ENCODE peak calls at places on chromosomes 7 and 10, in six cellular contexts. U, S, Y, M, B and I are unnamed samples.

GRCh38 chr10:44510716-44511115 is 125.8 kb upstream of the CXCL12 start:
- DNase-seq in U (no peak), S (no peak), Y (no peak), M (no peak), B (no peak), I (no peak)

GRCh38 chr10:119263966-119264621 is 56.7 kb downstream of the GRK5 start:
- DNase-seq in U (no peak), S (no peak), Y (no peak), M (no peak), B (no peak), I (no peak)

GRCh38 chr10:104260775-104261115 is 6.1 kb downstream of the GSTO1 start:
- DNase-seq in U (no peak), S (no peak), Y (no peak), M (no peak), B (no peak), I (no peak)

GRCh38 chr7:157896774-157897555 is 560.2 kb downstream of the DNAJB6 start:
- DNase-seq in U (no peak), S (no peak), Y (no peak), M (no peak), B (no peak), I (no peak)

GRCh38 chr7:74025146-74025545 is 2.8 kb upstream of the ELN start:
- DNase-seq in U (no peak), S (no peak), Y (no peak), M (no peak), B (no peak), I (no peak)

GRCh38 chr7:14836006-14836405 is 66.5 kb downstream of the DGKB start:
- DNase-seq in U (no peak), S (no peak), Y (no peak), M (no peak), B (no peak), I (no peak)

GRCh38 chr10:74962517-74962916 is 136.1 kb downstream of the KAT6B start:
- DNase-seq in U (no peak), S (no peak), Y (no peak), M (no peak), B (no peak), I (no peak)

GRCh38 chr10:123582084-123582989 is 83.8 kb upstream of the GPR26 start:
- DNase-seq in U (peak), S (peak), Y (no peak), M (peak), B (peak), I (peak)

GRCh38 chr7:64881461-64882287 is 21.4 kb upstream of the ZNF273 start:
- DNase-seq in U (no peak), S (no peak), Y (no peak), M (no peak), B (no peak), I (peak)

GRCh38 chr10:71746344-71747037 is 26.8 kb downstream of the VSIR start:
- DNase-seq in U (no peak), S (peak), Y (no peak), M (peak), B (no peak), I (no peak)

GRCh38 chr10:51273572-51273971 is 199.3 kb downstream of the PRKG1 start:
- DNase-seq in U (no peak), S (no peak), Y (no peak), M (no peak), B (no peak), I (no peak)
- TF ChIP-seq POLR2AphosphoS5 in U (no peak), S (no peak), Y (no peak), M (no peak), B (no peak), I (no peak)

DNA sequence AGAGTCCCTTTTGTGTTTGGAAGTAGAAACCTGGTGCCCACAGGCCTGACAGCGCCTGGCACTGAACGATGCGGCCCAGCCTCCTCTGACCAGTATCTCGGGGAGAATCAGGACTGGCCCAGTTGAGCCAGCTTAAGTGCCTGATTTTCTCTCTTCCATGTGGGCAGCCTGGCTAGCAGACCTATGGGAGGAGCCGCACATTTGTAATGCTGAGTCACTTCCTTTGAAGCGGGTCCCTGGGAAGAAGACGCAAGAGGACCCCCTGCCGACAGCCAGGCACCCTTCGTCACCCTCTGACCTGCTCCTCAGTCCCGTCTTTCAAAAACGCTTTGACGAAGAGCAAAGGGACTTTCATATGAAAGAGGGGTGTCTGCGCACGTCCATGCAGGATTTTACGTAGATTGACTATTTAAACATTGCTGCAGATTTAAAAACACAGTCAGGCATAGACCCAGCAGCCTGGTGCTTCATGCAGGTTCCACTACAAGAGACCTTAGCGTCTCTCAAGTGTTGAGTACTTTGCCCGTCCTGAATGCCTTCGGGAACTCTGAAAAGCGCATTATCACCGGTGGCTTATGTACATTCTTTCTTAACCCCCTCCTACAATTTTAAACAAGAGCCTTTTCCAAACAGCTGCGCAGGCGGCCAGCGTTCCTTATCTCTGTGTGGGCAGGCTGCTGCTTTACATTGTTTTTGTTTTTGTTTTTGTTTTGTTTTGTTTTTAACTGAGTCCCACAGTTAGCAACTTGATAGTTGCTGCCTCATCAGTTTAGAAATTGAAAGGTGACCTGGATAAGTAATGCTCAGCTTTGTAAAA is 36.5 kb upstream of the AP5Z1 start:
- DNase-seq in U (no peak), S (peak), Y (no peak), M (peak), B (no peak), I (no peak)
- TF ChIP-seq POLR2A in U (no peak), S (peak), Y (no peak), M (peak), B (no peak), I (no peak)

GRCh38 chr10:19815036-19815435 is 1.2 kb upstream of the PLXDC2 start:
- DNase-seq in U (no peak), S (no peak), Y (no peak), M (no peak), B (no peak), I (no peak)
- TF ChIP-seq TAF1 in U (no peak), S (no peak), Y (no peak), M (no peak), B (no peak), I (no peak)

GRCh38 chr10:96705134-96705533 is 15.2 kb downstream of the PIK3AP1 start:
- DNase-seq in U (no peak), S (no peak), Y (no peak), M (no peak), B (no peak), I (no peak)

GRCh38 chr10:96709525-96709924 is 10.8 kb downstream of the PIK3AP1 start:
- DNase-seq in U (no peak), S (no peak), Y (no peak), M (no peak), B (no peak), I (no peak)

GRCh38 chr10:96706331-96706853 is 13.9 kb downstream of the PIK3AP1 start:
- DNase-seq in U (no peak), S (no peak), Y (no peak), M (no peak), B (no peak), I (no peak)

GRCh38 chr10:96711048-96711713 is 9.1 kb downstream of the PIK3AP1 start:
- DNase-seq in U (no peak), S (no peak), Y (no peak), M (no peak), B (no peak), I (no peak)

DNA sequence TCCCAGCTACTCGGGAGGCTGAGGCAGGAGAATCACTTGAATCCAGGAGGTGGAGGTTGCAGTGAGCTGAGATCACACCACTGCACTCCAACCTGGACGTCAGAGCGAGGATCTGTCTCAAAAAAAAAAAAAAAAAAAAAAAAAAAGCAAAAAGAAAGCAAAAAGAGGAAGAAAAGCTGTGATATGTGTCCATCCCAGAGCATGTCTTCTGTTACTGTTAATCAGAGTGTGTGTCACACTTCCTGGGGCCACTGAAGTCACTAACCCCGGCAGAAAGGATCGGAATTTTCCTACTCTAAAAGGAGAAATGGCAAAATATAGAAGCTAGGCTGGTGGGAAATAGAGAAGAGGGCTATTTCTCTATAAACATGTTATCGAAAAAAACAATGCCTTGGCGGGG is 11.9 kb downstream of the PIK3AP1 start:
- DNase-seq in U (no peak), S (no peak), Y (no peak), M (no peak), B (no peak), I (no peak)
- TF ChIP-seq POLR2AphosphoS5 in U (no peak), S (no peak), Y (no peak), M (no peak), B (no peak), I (no peak)

DNA sequence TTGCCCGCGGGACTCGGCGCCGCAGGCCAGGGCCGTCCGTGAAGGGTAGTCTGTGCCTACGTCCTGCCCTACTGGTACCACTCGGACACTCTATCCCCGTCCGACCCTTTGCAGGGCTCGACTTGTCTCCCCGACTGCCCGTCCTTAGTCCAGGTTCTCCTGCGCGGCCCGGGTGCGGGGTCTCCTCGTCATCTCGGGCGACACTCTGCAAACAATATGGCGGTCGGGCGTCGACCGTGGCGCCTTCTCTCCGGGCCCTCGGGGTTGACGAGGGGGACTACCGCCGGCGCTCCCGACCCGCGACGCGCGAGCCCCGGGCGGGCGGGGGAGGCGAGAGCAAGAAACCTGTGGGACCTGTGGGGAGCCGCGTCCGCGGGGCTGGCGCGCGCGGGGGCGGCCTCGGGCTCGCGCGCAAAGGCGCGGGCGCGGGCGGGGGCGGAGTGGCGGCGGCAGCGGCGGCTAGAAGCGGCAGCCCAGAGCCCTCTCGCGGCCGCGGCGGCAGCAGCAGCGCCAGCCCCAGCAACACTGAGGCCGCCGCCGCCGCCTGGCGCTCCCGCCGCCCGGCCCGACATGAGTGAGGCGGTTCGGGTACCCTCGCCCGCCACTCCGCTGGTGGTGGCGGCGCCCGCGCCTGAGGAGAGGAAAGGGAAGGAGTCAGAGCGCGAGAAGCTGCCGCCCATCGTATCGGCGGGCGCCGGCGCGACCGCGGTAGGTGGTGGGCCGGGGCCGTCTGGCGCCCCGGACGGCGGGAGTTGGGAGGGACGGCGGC is at the start of gene HECTD2:
- DNase-seq in U (peak), S (peak), Y (no peak), M (peak), B (no peak), I (peak)
- TF ChIP-seq POLR2A in U (no peak), S (peak), Y (peak), M (peak), B (peak), I (peak)

GRCh38 chr7:134789967-134790685 is 10.7 kb downstream of the CALD1 start:
- DNase-seq in U (no peak), S (no peak), Y (no peak), M (no peak), B (no peak), I (no peak)
- TF ChIP-seq TAF1 in U (no peak), S (no peak), Y (no peak), M (no peak), B (no peak), I (no peak)

DNA sequence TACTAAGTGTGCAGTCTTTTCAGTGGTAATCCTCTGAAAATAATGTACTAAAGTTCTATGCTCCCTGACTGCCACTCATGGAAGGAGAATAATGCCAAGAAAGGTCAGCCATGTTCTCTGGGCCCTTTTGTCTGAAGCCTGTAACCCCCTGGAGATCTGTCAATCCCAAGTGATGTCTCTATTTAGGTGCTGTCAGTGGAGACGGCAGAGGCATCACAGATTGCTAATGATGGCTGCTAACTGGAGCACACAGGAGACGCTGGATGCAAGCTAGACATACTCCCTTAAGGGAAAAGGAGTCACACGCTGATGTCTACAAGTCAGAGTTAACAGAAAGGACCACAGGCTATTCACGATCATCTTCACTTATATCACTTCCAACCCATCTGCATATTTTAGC is 118.8 kb downstream of the RSU1 start:
- DNase-seq in U (no peak), S (no peak), Y (no peak), M (no peak), B (no peak), I (no peak)
- TF ChIP-seq POLR2AphosphoS5 in U (no peak), S (no peak), Y (no peak), M (no peak), B (no peak), I (no peak)

DNA sequence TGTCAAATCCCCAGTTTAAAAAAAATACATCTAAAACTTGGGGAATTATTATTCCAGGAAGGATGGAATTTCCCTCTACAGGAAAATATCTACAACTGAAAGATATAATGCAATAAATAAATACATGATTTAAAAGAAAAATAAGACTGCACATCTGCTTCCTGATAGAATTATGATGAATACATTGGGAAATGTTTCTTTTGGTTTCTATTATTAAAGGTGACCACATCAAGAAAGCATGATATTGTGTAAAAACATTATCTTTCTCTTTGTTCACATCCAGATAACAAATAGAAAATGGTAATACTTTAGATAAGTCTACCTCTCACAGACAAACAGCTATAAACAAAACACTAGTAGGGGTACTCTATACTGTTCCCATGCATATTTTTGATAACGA is 19.2 kb downstream of the SEMA3D start:
- DNase-seq in U (no peak), S (no peak), Y (no peak), M (no peak), B (no peak), I (no peak)
- TF ChIP-seq POLR2A in U (no peak), S (no peak), Y (no peak), M (no peak), B (no peak), I (no peak)

GRCh38 chr10:43338117-43338516 is 33.3 kb upstream of the FXYD4 start:
- DNase-seq in U (no peak), S (no peak), Y (no peak), M (no peak), B (no peak), I (no peak)
- TF ChIP-seq TAF1 in U (no peak), S (no peak), Y (no peak), M (no peak), B (no peak), I (no peak)